ENCODE peak calls at places on chromosomes 12 and 14, in four cellular contexts. K is H1, D is HepG2, N is GM12878. F is an unnamed sample.

GRCh38 chr12:130818381-130819247 is 20.4 kb downstream of the STX2 start:
- DNase-seq in D (no peak), K (peak; percentile 97), N (peak; percentile 28), F (peak; percentile 32)

GRCh38 chr12:109264095-109264942 is 44.8 kb downstream of the FOXN4 start:
- DNase-seq in N (no peak), D (peak; percentile 67), K (peak; percentile 93), F (peak; percentile 87)

GRCh38 chr12:2154050-2154449 is 101.3 kb downstream of the CACNA1C start:
- DNase-seq in N (no peak), K (no peak), D (no peak), F (no peak)

GRCh38 chr14:71885301-71885700 is 46.9 kb upstream of the RGS6 start:
- DNase-seq in K (no peak), D (no peak), N (no peak), F (no peak)

GRCh38 chr14:98231210-98231609 is 1040.8 kb downstream of the BCL11B start:
- DNase-seq in K (no peak), D (no peak), N (no peak), F (no peak)

GRCh38 chr12:68775121-68775520 is 29.1 kb downstream of the SLC35E3 start:
- DNase-seq in N (no peak), D (no peak), K (no peak), F (no peak)

GRCh38 chr12:119699199-119699765 is 31.3 kb downstream of the PRKAB1 start:
- DNase-seq in D (no peak), K (no peak), N (no peak), F (no peak)

GRCh38 chr12:109927622-109928021 is 27.5 kb downstream of the TCHP start:
- DNase-seq in K (peak; percentile 62), D (peak; percentile 44), N (no peak), F (peak; percentile 57)

GRCh38 chr12:71935594-71935993 is 3.1 kb upstream of the TPH2 start:
- DNase-seq in D (no peak), K (no peak), N (peak; percentile 38), F (no peak)

GRCh38 chr12:10191865-10192264 is 13.0 kb downstream of the TMEM52B start:
- DNase-seq in N (no peak), D (no peak), K (no peak), F (no peak)

GRCh38 chr12:54463034-54463433 is 10.4 kb downstream of the GTSF1 start:
- DNase-seq in N (no peak), K (no peak), D (no peak), F (no peak)

GRCh38 chr12:52992699-52993557 is 13.3 kb upstream of the EIF4B start:
- DNase-seq in K (no peak), N (no peak), D (peak; percentile 99), F (peak; percentile 72)

GRCh38 chr12:93847517-93848452 is 170.6 kb downstream of the CRADD start:
- DNase-seq in K (no peak), N (peak; percentile 82), D (no peak), F (no peak)

GRCh38 chr12:108173892-108174291 is 44.8 kb downstream of the WSCD2 start:
- DNase-seq in K (no peak), D (no peak), N (no peak), F (no peak)

DNA sequence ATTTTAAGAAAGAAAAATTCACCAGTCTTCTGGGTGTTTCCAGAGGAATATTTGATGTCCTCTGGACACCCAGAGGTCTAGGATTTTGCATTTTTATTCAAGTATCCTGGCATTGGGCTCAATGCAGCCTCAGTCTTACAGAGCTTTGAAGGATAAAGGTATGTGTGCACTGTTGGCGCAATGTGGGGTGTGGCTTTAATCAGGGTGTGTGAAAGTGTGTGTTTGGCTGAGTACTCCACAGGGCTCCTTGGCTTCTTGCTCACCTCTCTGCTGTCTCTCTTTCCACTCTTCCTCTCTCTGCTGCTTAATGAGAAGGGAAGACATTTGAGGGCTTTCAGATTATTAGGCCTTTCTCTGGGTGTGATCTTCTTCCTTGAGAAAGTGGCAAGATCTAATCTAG is 193.3 kb upstream of the CCND2 start:
- DNase-seq in K (no peak), N (no peak), D (no peak), F (no peak)
- H4K20me1 ChIP-seq in K (no peaks in the 10 kb centered on the region), N (no peaks in the 10 kb centered on the region), D (no peaks in the 10 kb centered on the region), F (no peaks in the 10 kb centered on the region)

GRCh38 chr14:33165144-33165925 is 226.7 kb downstream of the NPAS3 start:
- DNase-seq in N (no peak), D (no peak), K (no peak), F (no peak)

GRCh38 chr14:33163109-33163508 is 224.4 kb downstream of the NPAS3 start:
- DNase-seq in K (no peak), D (no peak), N (no peak), F (no peak)

GRCh38 chr14:33165926-33166289 is 227.2 kb downstream of the NPAS3 start:
- DNase-seq in K (no peak), N (no peak), D (no peak), F (no peak)
- H3K9ac ChIP-seq in K (no peak overlapping the region), N (no peak overlapping the region), D (no peak overlapping the region), F (no peak overlapping the region)

DNA sequence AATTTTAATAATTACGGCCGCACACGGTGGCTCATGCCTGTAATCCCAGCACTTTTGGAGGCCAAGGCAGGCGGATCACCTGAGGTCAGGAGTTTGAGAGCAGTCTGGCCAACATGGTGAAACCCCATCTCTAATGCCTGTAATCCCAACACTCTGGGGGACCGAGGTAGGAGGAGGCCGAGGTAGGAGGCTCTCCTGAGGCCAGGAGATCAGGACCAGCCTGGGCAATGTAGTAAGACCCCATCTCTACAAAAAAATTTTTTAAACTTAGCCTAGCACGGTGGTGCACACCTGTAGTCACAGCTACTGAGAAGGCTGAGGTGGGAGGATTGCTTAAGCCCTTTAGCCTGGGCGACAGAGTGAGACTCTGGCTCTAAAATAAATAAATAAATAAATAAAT is 5.6 kb upstream of the CFAP73 start:
- DNase-seq in K (no peak), D (no peak), N (no peak), F (no peak)
- TF ChIP-seq HDAC2 in K (no peak), D (no peak), N (no peak), F (no peak)

DNA sequence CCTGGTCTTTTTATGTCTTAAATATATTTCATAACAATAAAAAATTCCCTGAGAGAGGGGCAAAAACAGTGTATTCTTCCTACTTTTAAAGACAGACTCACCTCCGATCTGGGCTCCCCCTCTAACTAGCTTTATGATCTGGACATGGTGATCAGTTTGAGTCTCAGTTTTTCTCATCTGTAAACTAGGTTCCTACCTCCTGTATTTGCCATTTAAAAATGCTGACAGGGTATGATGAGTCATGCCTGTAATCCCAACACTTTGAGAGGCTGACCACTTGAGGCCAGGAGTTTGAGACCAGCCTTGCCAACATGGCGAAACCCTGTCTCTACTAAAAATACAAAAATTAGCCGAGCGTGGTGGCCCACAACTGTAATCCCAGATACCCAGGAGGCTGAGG is 114.8 kb upstream of the LHX5 start:
- DNase-seq in N (no peak), K (no peak), D (no peak), F (peak; percentile 25)
- H4K20me1 ChIP-seq in N (no peaks in the 10 kb centered on the region), K (no peaks in the 10 kb centered on the region), D (no peaks in the 10 kb centered on the region), F (no peaks in the 10 kb centered on the region)

GRCh38 chr12:113248842-113249435 is 27.7 kb downstream of the TPCN1 start:
- DNase-seq in D (no peak), K (no peak), N (no peak), F (no peak)

GRCh38 chr12:113246478-113247122 is 25.3 kb downstream of the TPCN1 start:
- DNase-seq in D (peak; percentile 47), K (peak; percentile 53), N (no peak), F (no peak)

GRCh38 chr12:113248046-113248825 is 27.0 kb downstream of the TPCN1 start:
- DNase-seq in N (no peak), K (no peak), D (no peak), F (no peak)

GRCh38 chr12:113249546-113249945 is 28.3 kb downstream of the TPCN1 start:
- DNase-seq in K (no peak), D (no peak), N (no peak), F (no peak)

DNA sequence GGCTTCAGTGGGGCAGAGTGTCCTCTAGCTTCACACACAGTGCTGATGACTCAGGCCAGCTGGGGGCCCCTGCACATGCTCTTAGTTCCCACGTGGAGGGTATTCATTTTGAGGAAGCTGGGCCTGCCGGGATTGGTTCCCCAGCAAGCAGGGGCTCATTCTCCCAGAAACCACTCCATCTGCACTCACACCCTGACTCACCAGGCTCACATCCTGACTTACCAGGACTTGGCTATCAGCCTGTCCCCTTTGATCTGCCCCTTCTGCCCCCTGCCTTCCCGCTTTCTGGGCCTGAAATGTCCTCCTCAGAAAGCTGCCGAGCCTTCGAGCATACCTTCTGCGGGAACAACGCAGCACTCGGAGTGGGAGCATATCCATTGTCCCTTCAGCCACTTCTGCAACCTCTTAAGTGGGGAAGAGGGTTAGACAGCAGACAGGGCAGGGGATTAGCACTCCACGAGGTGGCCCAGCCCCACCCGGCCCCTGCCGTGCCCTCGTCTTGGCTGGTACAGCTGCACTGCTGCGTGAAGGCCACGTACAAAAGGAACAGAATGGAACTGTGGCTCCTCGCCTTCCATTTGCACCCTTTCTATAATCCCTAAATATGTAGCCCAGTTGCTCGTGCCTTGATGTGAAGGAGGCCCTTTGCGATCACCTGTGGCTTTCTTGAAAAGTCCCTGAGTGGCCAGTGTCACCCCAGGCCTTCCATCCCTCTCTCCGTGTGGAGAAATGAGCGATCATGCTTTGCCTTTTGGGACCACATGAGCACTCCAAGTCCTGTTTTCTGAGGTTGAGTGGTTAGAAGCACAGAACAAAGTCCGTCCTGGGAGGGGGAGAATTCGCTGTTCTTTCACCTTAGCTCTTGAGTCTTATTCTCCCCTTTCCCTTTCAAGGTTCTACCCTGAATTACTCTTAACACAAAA is 26.1 kb downstream of the TPCN1 start:
- DNase-seq in N (no peak), D (no peak), K (no peak), F (no peak)
- H3K9ac ChIP-seq in N (no peak overlapping the region), D (no peak overlapping the region), K (no peak overlapping the region), F (no peak overlapping the region)

GRCh38 chr12:132766380-132767085 is 4.9 kb upstream of the ANKLE2 start:
- DNase-seq in K (no peak), D (no peak), N (no peak), F (no peak)

GRCh38 chr12:132761911-132762583 is 415 bp upstream of the ANKLE2 start:
- DNase-seq in N (no peak), K (peak; percentile 84), D (peak; percentile 77), F (peak; percentile 94)

GRCh38 chr12:132765366-132765765 is 3.7 kb upstream of the ANKLE2 start:
- DNase-seq in D (no peak), K (no peak), N (no peak), F (peak; percentile 70)

GRCh38 chr12:132764231-132764630 is 2.6 kb upstream of the ANKLE2 start:
- DNase-seq in D (no peak), N (no peak), K (no peak), F (no peak)

DNA sequence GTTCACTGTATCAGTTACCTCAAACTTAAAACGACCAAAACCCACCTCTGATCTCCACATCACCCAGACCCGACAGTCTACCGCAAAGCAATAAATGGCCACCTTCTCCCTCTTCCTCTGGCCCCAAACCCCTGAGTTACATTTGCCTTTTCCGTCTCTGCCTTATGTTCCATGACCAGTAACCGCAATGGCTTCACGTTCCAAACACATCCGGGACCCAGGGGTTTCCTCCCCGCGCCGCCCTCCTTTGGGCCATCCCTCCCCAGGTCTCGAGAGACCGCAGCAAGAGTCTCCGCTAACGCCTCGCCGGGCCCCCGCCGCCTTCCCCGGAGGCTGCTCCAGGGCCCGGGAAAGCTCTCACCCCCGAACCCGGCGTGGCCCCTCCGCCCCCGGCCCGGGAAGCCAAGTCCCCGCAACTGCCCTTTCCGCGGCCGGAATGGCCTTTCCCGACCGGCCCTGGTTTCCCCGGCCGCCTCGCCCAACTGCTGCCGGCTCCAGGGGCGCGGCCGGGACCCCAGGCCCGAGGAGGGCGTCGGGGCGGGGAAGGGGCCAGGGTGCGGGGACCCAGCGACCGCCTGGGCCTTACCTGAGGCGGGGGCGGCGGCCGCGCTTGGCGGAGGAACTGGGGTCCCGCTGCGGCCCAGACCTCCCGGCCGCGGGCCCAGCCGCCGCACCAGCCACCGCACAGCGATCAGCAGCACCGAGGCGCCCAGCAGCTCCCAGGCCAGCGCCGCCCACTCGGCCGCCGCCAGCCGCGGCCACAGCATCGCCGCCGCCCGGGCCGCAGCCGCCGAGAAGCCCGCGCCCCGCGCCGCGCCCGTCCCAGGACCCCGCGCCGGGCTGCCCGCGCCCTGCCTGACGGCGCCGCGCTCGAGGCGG is at the start of gene ANKLE2:
- DNase-seq in K (no peak), D (peak; percentile 23), N (no peak), F (peak; percentile 79)
- TF ChIP-seq HDAC2 in K (no peak), D (no peak), N (no peak), F (no peak)